ENCODE peak calls at places on chromosomes 6 and 20, in nine cellular contexts. One of them, this sample, is unnamed.

GRCh38 chr20:49030954-49031619 is 15.0 kb upstream of the CSE1L start:
- DNase-seq in AG04450: no peak
- DNase-seq in fibroblast of lung: peak
- DNase-seq in ovary: peak
- DNase-seq in dorsolateral prefrontal cortex: no peak
- DNase-seq in CD8-positive, alpha-beta T cell: no peak
- DNase-seq in colonic mucosa: no peak
- DNase-seq in testis: no peak
- DNase-seq in heart right ventricle: no peak
- DNase-seq in this sample: no peak

GRCh38 chr20:10572853-10573252 is 100.9 kb downstream of the JAG1 start:
- DNase-seq in AG04450: no peak
- DNase-seq in fibroblast of lung: no peak
- DNase-seq in ovary: no peak
- DNase-seq in dorsolateral prefrontal cortex: no peak
- DNase-seq in CD8-positive, alpha-beta T cell: no peak
- DNase-seq in colonic mucosa: no peak
- DNase-seq in testis: no peak
- DNase-seq in heart right ventricle: no peak
- DNase-seq in this sample: no peak

GRCh38 chr20:38752029-38752428 is 3.8 kb downstream of the ACTR5 start:
- DNase-seq in AG04450: no peak
- DNase-seq in fibroblast of lung: no peak
- DNase-seq in ovary: no peak
- DNase-seq in dorsolateral prefrontal cortex: no peak
- DNase-seq in CD8-positive, alpha-beta T cell: no peak
- DNase-seq in colonic mucosa: no peak
- DNase-seq in testis: no peak
- DNase-seq in heart right ventricle: no peak
- DNase-seq in this sample: no peak

GRCh38 chr20:45095753-45096371 is 5.1 kb downstream of the KCNS1 start:
- DNase-seq in AG04450: no peak
- DNase-seq in fibroblast of lung: peak
- DNase-seq in ovary: peak
- DNase-seq in dorsolateral prefrontal cortex: no peak
- DNase-seq in CD8-positive, alpha-beta T cell: peak
- DNase-seq in colonic mucosa: peak
- DNase-seq in testis: peak
- DNase-seq in heart right ventricle: peak
- DNase-seq in this sample: no peak

GRCh38 chr6:8026800-8027199 is 37.4 kb downstream of the BLOC1S5 start:
- DNase-seq in AG04450: no peak
- DNase-seq in fibroblast of lung: no peak
- DNase-seq in ovary: no peak
- DNase-seq in dorsolateral prefrontal cortex: no peak
- DNase-seq in CD8-positive, alpha-beta T cell: no peak
- DNase-seq in colonic mucosa: no peak
- DNase-seq in testis: no peak
- DNase-seq in heart right ventricle: no peak
- DNase-seq in this sample: no peak

GRCh38 chr6:108945686-108946158 is 97.5 kb downstream of the ARMC2 start:
- DNase-seq in AG04450: no peak
- DNase-seq in fibroblast of lung: peak
- DNase-seq in ovary: peak
- DNase-seq in dorsolateral prefrontal cortex: peak
- DNase-seq in CD8-positive, alpha-beta T cell: no peak
- DNase-seq in colonic mucosa: no peak
- DNase-seq in testis: peak
- DNase-seq in heart right ventricle: peak
- DNase-seq in this sample: peak

GRCh38 chr20:37055276-37055675 is 40.5 kb downstream of the RBL1 start:
- DNase-seq in AG04450: no peak
- DNase-seq in fibroblast of lung: no peak
- DNase-seq in ovary: no peak
- DNase-seq in dorsolateral prefrontal cortex: no peak
- DNase-seq in CD8-positive, alpha-beta T cell: no peak
- DNase-seq in colonic mucosa: no peak
- DNase-seq in testis: no peak
- DNase-seq in heart right ventricle: no peak
- DNase-seq in this sample: no peak

GRCh38 chr20:32053648-32054047 is 1.6 kb downstream of the HCK start:
- DNase-seq in AG04450: no peak
- DNase-seq in fibroblast of lung: no peak
- DNase-seq in ovary: no peak
- DNase-seq in dorsolateral prefrontal cortex: no peak
- DNase-seq in CD8-positive, alpha-beta T cell: no peak
- DNase-seq in colonic mucosa: no peak
- DNase-seq in testis: no peak
- DNase-seq in heart right ventricle: no peak
- DNase-seq in this sample: no peak

DNA sequence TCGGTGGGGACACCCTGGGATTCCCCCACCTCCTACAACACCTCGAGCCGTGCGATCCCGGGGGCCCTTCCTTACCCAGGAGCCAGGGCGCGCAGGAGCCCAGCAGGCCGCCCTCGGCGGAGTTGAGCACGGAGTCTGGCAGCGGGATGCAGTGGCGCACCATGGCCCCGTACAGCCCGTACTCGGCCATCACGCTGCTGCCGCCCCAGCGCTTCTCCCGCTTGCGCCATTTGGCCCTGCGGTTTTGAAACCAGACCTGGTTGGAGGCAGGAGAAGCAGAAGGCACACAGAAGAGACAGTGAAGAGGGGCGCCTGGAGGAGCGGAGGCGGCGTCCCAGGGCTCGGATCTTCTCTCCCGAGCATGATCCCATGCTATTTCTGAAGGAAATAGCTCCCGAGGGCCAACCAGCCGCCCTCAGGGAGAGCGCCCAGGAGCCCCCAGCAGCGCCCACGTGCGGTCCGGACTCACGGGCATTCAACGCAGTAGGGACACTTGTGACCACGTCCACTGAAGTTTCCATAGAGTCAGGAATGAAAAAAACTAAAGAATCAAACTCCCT is 4.3 kb downstream of the VSX1 start:
- DNase-seq in AG04450: no peak
- DNase-seq in fibroblast of lung: peak
- DNase-seq in ovary: peak
- DNase-seq in dorsolateral prefrontal cortex: peak
- DNase-seq in CD8-positive, alpha-beta T cell: no peak
- DNase-seq in colonic mucosa: no peak
- DNase-seq in testis: peak
- DNase-seq in heart right ventricle: no peak
- DNase-seq in this sample: peak
- TF ChIP-seq CTCF in AG04450: no peak
- TF ChIP-seq CTCF in fibroblast of lung: no peak
- TF ChIP-seq CTCF in ovary: no peak
- TF ChIP-seq CTCF in dorsolateral prefrontal cortex: no peak
- TF ChIP-seq CTCF in CD8-positive, alpha-beta T cell: no peak
- TF ChIP-seq CTCF in colonic mucosa: no peak
- TF ChIP-seq CTCF in testis: no peak
- TF ChIP-seq CTCF in heart right ventricle: no peak
- TF ChIP-seq CTCF in this sample: no peak

GRCh38 chr6:40782355-40782754 is 195.2 kb upstream of the LRFN2 start:
- DNase-seq in AG04450: no peak
- DNase-seq in fibroblast of lung: no peak
- DNase-seq in ovary: no peak
- DNase-seq in dorsolateral prefrontal cortex: no peak
- DNase-seq in CD8-positive, alpha-beta T cell: no peak
- DNase-seq in colonic mucosa: no peak
- DNase-seq in testis: no peak
- DNase-seq in heart right ventricle: no peak
- DNase-seq in this sample: no peak
- H3K27ac ChIP-seq in AG04450: no peak
- H3K27ac ChIP-seq in fibroblast of lung: no peak
- H3K27ac ChIP-seq in ovary: no peak
- H3K27ac ChIP-seq in dorsolateral prefrontal cortex: no peak
- H3K27ac ChIP-seq in CD8-positive, alpha-beta T cell: no peak
- H3K27ac ChIP-seq in colonic mucosa: no peak
- H3K27ac ChIP-seq in testis: no peak
- H3K27ac ChIP-seq in heart right ventricle: no peak
- H3K27ac ChIP-seq in this sample: no peak

GRCh38 chr6:14905201-14905600 is 340.7 kb upstream of the JARID2 start:
- DNase-seq in AG04450: no peak
- DNase-seq in fibroblast of lung: no peak
- DNase-seq in ovary: no peak
- DNase-seq in dorsolateral prefrontal cortex: no peak
- DNase-seq in CD8-positive, alpha-beta T cell: no peak
- DNase-seq in colonic mucosa: no peak
- DNase-seq in testis: no peak
- DNase-seq in heart right ventricle: no peak
- DNase-seq in this sample: no peak
- TF ChIP-seq CTCF in AG04450: no peak
- TF ChIP-seq CTCF in fibroblast of lung: no peak
- TF ChIP-seq CTCF in ovary: no peak
- TF ChIP-seq CTCF in dorsolateral prefrontal cortex: no peak
- TF ChIP-seq CTCF in CD8-positive, alpha-beta T cell: no peak
- TF ChIP-seq CTCF in colonic mucosa: no peak
- TF ChIP-seq CTCF in testis: no peak
- TF ChIP-seq CTCF in heart right ventricle: no peak
- TF ChIP-seq CTCF in this sample: no peak

GRCh38 chr6:131840936-131841583 is 33.2 kb downstream of the ENPP1 start:
- DNase-seq in AG04450: no peak
- DNase-seq in fibroblast of lung: no peak
- DNase-seq in ovary: no peak
- DNase-seq in dorsolateral prefrontal cortex: no peak
- DNase-seq in CD8-positive, alpha-beta T cell: no peak
- DNase-seq in colonic mucosa: no peak
- DNase-seq in testis: no peak
- DNase-seq in heart right ventricle: no peak
- DNase-seq in this sample: no peak
- H3K27ac ChIP-seq in AG04450: no peak
- H3K27ac ChIP-seq in fibroblast of lung: no peak
- H3K27ac ChIP-seq in ovary: no peak
- H3K27ac ChIP-seq in dorsolateral prefrontal cortex: no peak
- H3K27ac ChIP-seq in CD8-positive, alpha-beta T cell: no peak
- H3K27ac ChIP-seq in colonic mucosa: no peak
- H3K27ac ChIP-seq in testis: no peak
- H3K27ac ChIP-seq in heart right ventricle: no peak
- H3K27ac ChIP-seq in this sample: no peak

DNA sequence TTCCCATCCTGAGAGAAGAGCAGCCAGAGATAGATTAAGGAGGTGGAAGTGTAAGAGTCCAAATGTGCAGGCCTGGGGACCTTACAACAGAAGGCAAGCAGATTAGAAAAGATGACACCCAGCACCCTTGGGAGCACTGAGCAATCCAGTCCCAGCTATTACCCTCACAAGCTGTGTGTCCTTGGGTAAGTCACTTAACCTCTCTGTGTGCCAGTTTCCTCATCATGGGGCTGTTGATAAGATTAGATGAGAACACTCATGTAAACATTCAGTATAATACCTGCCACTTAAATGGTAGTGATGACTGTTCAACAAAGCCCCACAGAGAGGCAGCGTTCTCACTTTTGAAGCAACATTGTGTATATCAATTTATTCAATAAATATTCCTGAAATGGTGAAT is 114.8 kb upstream of the CST7 start:
- DNase-seq in AG04450: no peak
- DNase-seq in fibroblast of lung: no peak
- DNase-seq in ovary: no peak
- DNase-seq in dorsolateral prefrontal cortex: no peak
- DNase-seq in CD8-positive, alpha-beta T cell: no peak
- DNase-seq in colonic mucosa: no peak
- DNase-seq in testis: no peak
- DNase-seq in heart right ventricle: no peak
- DNase-seq in this sample: no peak
- TF ChIP-seq CTCF in AG04450: no peak
- TF ChIP-seq CTCF in fibroblast of lung: no peak
- TF ChIP-seq CTCF in ovary: no peak
- TF ChIP-seq CTCF in dorsolateral prefrontal cortex: no peak
- TF ChIP-seq CTCF in CD8-positive, alpha-beta T cell: no peak
- TF ChIP-seq CTCF in colonic mucosa: no peak
- TF ChIP-seq CTCF in testis: no peak
- TF ChIP-seq CTCF in heart right ventricle: no peak
- TF ChIP-seq CTCF in this sample: no peak

GRCh38 chr6:42834056-42834455 is 45.4 kb upstream of the RPL7L1 start:
- DNase-seq in AG04450: no peak
- DNase-seq in fibroblast of lung: no peak
- DNase-seq in ovary: no peak
- DNase-seq in dorsolateral prefrontal cortex: no peak
- DNase-seq in CD8-positive, alpha-beta T cell: no peak
- DNase-seq in colonic mucosa: no peak
- DNase-seq in testis: no peak
- DNase-seq in heart right ventricle: no peak
- DNase-seq in this sample: no peak
- H3K27ac ChIP-seq in AG04450: no peak
- H3K27ac ChIP-seq in fibroblast of lung: no peak
- H3K27ac ChIP-seq in ovary: no peak
- H3K27ac ChIP-seq in dorsolateral prefrontal cortex: no peak
- H3K27ac ChIP-seq in CD8-positive, alpha-beta T cell: no peak
- H3K27ac ChIP-seq in colonic mucosa: no peak
- H3K27ac ChIP-seq in testis: no peak
- H3K27ac ChIP-seq in heart right ventricle: no peak
- H3K27ac ChIP-seq in this sample: no peak

This sample was measured in heart left ventricle.